ENCODE peak calls at places on chromosomes 4 and X, in nine cellular contexts. One of them, this sample, is unnamed.

GRCh38 chr4:98781641-98782348 is 123.4 kb upstream of the TSPAN5 start:
- DNase-seq in pancreas: no peak
- DNase-seq in fibroblast of pulmonary artery: no peak
- DNase-seq in ovary: no peak
- DNase-seq in brain microvascular endothelial cell: no peak
- DNase-seq in BJ: no peak
- DNase-seq in AG09309: no peak
- DNase-seq in effector memory CD4-positive, alpha-beta T cell: no peak
- DNase-seq in neuronal stem cell: no peak
- DNase-seq in this sample: no peak

GRCh38 chr4:148813289-148813688 is 371.1 kb upstream of the NR3C2 start:
- DNase-seq in pancreas: no peak
- DNase-seq in fibroblast of pulmonary artery: no peak
- DNase-seq in ovary: no peak
- DNase-seq in brain microvascular endothelial cell: no peak
- DNase-seq in BJ: no peak
- DNase-seq in AG09309: no peak
- DNase-seq in effector memory CD4-positive, alpha-beta T cell: no peak
- DNase-seq in neuronal stem cell: no peak
- DNase-seq in this sample: no peak

GRCh38 chrX:10579018-10579752 is 41.2 kb downstream of the MID1 start:
- DNase-seq in pancreas: no peak
- DNase-seq in fibroblast of pulmonary artery: peak
- DNase-seq in ovary: no peak
- DNase-seq in brain microvascular endothelial cell: peak
- DNase-seq in BJ: no peak
- DNase-seq in AG09309: no peak
- DNase-seq in effector memory CD4-positive, alpha-beta T cell: no peak
- DNase-seq in neuronal stem cell: no peak
- DNase-seq in this sample: no peak

GRCh38 chrX:14508025-14508690 is 21.2 kb upstream of the GLRA2 start:
- DNase-seq in pancreas: no peak
- DNase-seq in fibroblast of pulmonary artery: no peak
- DNase-seq in ovary: no peak
- DNase-seq in brain microvascular endothelial cell: no peak
- DNase-seq in BJ: no peak
- DNase-seq in AG09309: no peak
- DNase-seq in effector memory CD4-positive, alpha-beta T cell: no peak
- DNase-seq in neuronal stem cell: no peak
- DNase-seq in this sample: no peak

GRCh38 chr4:139918994-139919393 is 235.0 kb downstream of the MAML3 start:
- DNase-seq in pancreas: no peak
- DNase-seq in fibroblast of pulmonary artery: no peak
- DNase-seq in ovary: no peak
- DNase-seq in brain microvascular endothelial cell: no peak
- DNase-seq in BJ: peak
- DNase-seq in AG09309: no peak
- DNase-seq in effector memory CD4-positive, alpha-beta T cell: no peak
- DNase-seq in neuronal stem cell: no peak
- DNase-seq in this sample: no peak

GRCh38 chr4:16498978-16499377 is 272.7 kb upstream of the TAPT1 start:
- DNase-seq in pancreas: no peak
- DNase-seq in fibroblast of pulmonary artery: no peak
- DNase-seq in ovary: no peak
- DNase-seq in brain microvascular endothelial cell: no peak
- DNase-seq in BJ: no peak
- DNase-seq in AG09309: no peak
- DNase-seq in effector memory CD4-positive, alpha-beta T cell: no peak
- DNase-seq in neuronal stem cell: no peak
- DNase-seq in this sample: no peak

GRCh38 chr4:155593793-155594192 is 72.9 kb upstream of the GUCY1A1 start:
- DNase-seq in pancreas: no peak
- DNase-seq in fibroblast of pulmonary artery: no peak
- DNase-seq in ovary: no peak
- DNase-seq in brain microvascular endothelial cell: no peak
- DNase-seq in BJ: no peak
- DNase-seq in AG09309: no peak
- DNase-seq in effector memory CD4-positive, alpha-beta T cell: no peak
- DNase-seq in neuronal stem cell: no peak
- DNase-seq in this sample: no peak

GRCh38 chrX:93791304-93791703 is 117.3 kb downstream of the FAM133A start:
- DNase-seq in pancreas: no peak
- DNase-seq in fibroblast of pulmonary artery: no peak
- DNase-seq in ovary: no peak
- DNase-seq in brain microvascular endothelial cell: no peak
- DNase-seq in BJ: no peak
- DNase-seq in AG09309: no peak
- DNase-seq in effector memory CD4-positive, alpha-beta T cell: no peak
- DNase-seq in neuronal stem cell: no peak
- DNase-seq in this sample: no peak

GRCh38 chr4:185534850-185535761 is at the start of gene PDLIM3:
- DNase-seq in pancreas: peak
- DNase-seq in fibroblast of pulmonary artery: peak
- DNase-seq in ovary: peak
- DNase-seq in brain microvascular endothelial cell: peak
- DNase-seq in BJ: no peak
- DNase-seq in AG09309: no peak
- DNase-seq in effector memory CD4-positive, alpha-beta T cell: no peak
- DNase-seq in neuronal stem cell: peak
- DNase-seq in this sample: peak

GRCh38 chr4:184506527-184507121 is 32.3 kb upstream of the IRF2 start:
- DNase-seq in pancreas: no peak
- DNase-seq in fibroblast of pulmonary artery: no peak
- DNase-seq in ovary: no peak
- DNase-seq in brain microvascular endothelial cell: no peak
- DNase-seq in BJ: no peak
- DNase-seq in AG09309: no peak
- DNase-seq in effector memory CD4-positive, alpha-beta T cell: no peak
- DNase-seq in neuronal stem cell: no peak
- DNase-seq in this sample: peak

GRCh38 chr4:95439896-95440295 is 108.9 kb downstream of the UNC5C start:
- DNase-seq in pancreas: no peak
- DNase-seq in fibroblast of pulmonary artery: no peak
- DNase-seq in ovary: no peak
- DNase-seq in brain microvascular endothelial cell: no peak
- DNase-seq in BJ: no peak
- DNase-seq in AG09309: no peak
- DNase-seq in effector memory CD4-positive, alpha-beta T cell: no peak
- DNase-seq in neuronal stem cell: no peak
- DNase-seq in this sample: no peak

GRCh38 chrX:115260330-115260729 is 26.4 kb upstream of the LRCH2 start:
- DNase-seq in pancreas: no peak
- DNase-seq in fibroblast of pulmonary artery: no peak
- DNase-seq in ovary: no peak
- DNase-seq in brain microvascular endothelial cell: no peak
- DNase-seq in BJ: no peak
- DNase-seq in AG09309: no peak
- DNase-seq in effector memory CD4-positive, alpha-beta T cell: no peak
- DNase-seq in neuronal stem cell: no peak
- DNase-seq in this sample: no peak

GRCh38 chr4:74675673-74676279 is 118.5 kb downstream of the BTC start:
- DNase-seq in pancreas: no peak
- DNase-seq in fibroblast of pulmonary artery: peak
- DNase-seq in ovary: no peak
- DNase-seq in brain microvascular endothelial cell: peak
- DNase-seq in BJ: no peak
- DNase-seq in AG09309: peak
- DNase-seq in effector memory CD4-positive, alpha-beta T cell: no peak
- DNase-seq in neuronal stem cell: no peak
- DNase-seq in this sample: peak

GRCh38 chr4:56910172-56910967 is 2.7 kb downstream of the REST start:
- DNase-seq in pancreas: no peak
- DNase-seq in fibroblast of pulmonary artery: no peak
- DNase-seq in ovary: no peak
- DNase-seq in brain microvascular endothelial cell: no peak
- DNase-seq in BJ: no peak
- DNase-seq in AG09309: no peak
- DNase-seq in effector memory CD4-positive, alpha-beta T cell: no peak
- DNase-seq in neuronal stem cell: no peak
- DNase-seq in this sample: no peak
- H3K4me3 ChIP-seq in pancreas: no peak
- H3K4me3 ChIP-seq in fibroblast of pulmonary artery: peak
- H3K4me3 ChIP-seq in ovary: no peak
- H3K4me3 ChIP-seq in brain microvascular endothelial cell: peak
- H3K4me3 ChIP-seq in BJ: peak
- H3K4me3 ChIP-seq in AG09309: peak
- H3K4me3 ChIP-seq in effector memory CD4-positive, alpha-beta T cell: peak
- H3K4me3 ChIP-seq in neuronal stem cell: peak
- H3K4me3 ChIP-seq in this sample: no peak

GRCh38 chr4:151324124-151324448 is 1.3 kb downstream of the SH3D19 start:
- DNase-seq in pancreas: no peak
- DNase-seq in fibroblast of pulmonary artery: no peak
- DNase-seq in ovary: no peak
- DNase-seq in brain microvascular endothelial cell: no peak
- DNase-seq in BJ: no peak
- DNase-seq in AG09309: no peak
- DNase-seq in effector memory CD4-positive, alpha-beta T cell: no peak
- DNase-seq in neuronal stem cell: no peak
- DNase-seq in this sample: no peak

GRCh38 chr4:151325320-151326246 is at the start of gene SH3D19:
- DNase-seq in pancreas: peak
- DNase-seq in fibroblast of pulmonary artery: peak
- DNase-seq in ovary: peak
- DNase-seq in brain microvascular endothelial cell: peak
- DNase-seq in BJ: peak
- DNase-seq in AG09309: no peak
- DNase-seq in effector memory CD4-positive, alpha-beta T cell: no peak
- DNase-seq in neuronal stem cell: peak
- DNase-seq in this sample: peak

GRCh38 chr4:151321586-151321985 is 3.8 kb downstream of the SH3D19 start:
- DNase-seq in pancreas: no peak
- DNase-seq in fibroblast of pulmonary artery: no peak
- DNase-seq in ovary: no peak
- DNase-seq in brain microvascular endothelial cell: no peak
- DNase-seq in BJ: no peak
- DNase-seq in AG09309: no peak
- DNase-seq in effector memory CD4-positive, alpha-beta T cell: no peak
- DNase-seq in neuronal stem cell: no peak
- DNase-seq in this sample: no peak

GRCh38 chr4:151324449-151325319 is 721 bp downstream of the SH3D19 start:
- DNase-seq in pancreas: peak
- DNase-seq in fibroblast of pulmonary artery: peak
- DNase-seq in ovary: peak
- DNase-seq in brain microvascular endothelial cell: peak
- DNase-seq in BJ: no peak
- DNase-seq in AG09309: no peak
- DNase-seq in effector memory CD4-positive, alpha-beta T cell: no peak
- DNase-seq in neuronal stem cell: peak
- DNase-seq in this sample: peak

GRCh38 chr4:151322565-151322964 is 2.8 kb downstream of the SH3D19 start:
- DNase-seq in pancreas: no peak
- DNase-seq in fibroblast of pulmonary artery: no peak
- DNase-seq in ovary: no peak
- DNase-seq in brain microvascular endothelial cell: no peak
- DNase-seq in BJ: peak
- DNase-seq in AG09309: no peak
- DNase-seq in effector memory CD4-positive, alpha-beta T cell: no peak
- DNase-seq in neuronal stem cell: no peak
- DNase-seq in this sample: no peak
- H3K4me3 ChIP-seq in pancreas: no peak
- H3K4me3 ChIP-seq in fibroblast of pulmonary artery: no peak
- H3K4me3 ChIP-seq in ovary: peak
- H3K4me3 ChIP-seq in brain microvascular endothelial cell: no peak
- H3K4me3 ChIP-seq in BJ: no peak
- H3K4me3 ChIP-seq in AG09309: no peak
- H3K4me3 ChIP-seq in effector memory CD4-positive, alpha-beta T cell: no peak
- H3K4me3 ChIP-seq in neuronal stem cell: peak
- H3K4me3 ChIP-seq in this sample: no peak

GRCh38 chr4:8835521-8836365 is 35.9 kb downstream of the HMX1 start:
- DNase-seq in pancreas: no peak
- DNase-seq in fibroblast of pulmonary artery: no peak
- DNase-seq in ovary: no peak
- DNase-seq in brain microvascular endothelial cell: no peak
- DNase-seq in BJ: no peak
- DNase-seq in AG09309: no peak
- DNase-seq in effector memory CD4-positive, alpha-beta T cell: no peak
- DNase-seq in neuronal stem cell: no peak
- DNase-seq in this sample: peak

GRCh38 chr4:8836664-8837171 is 34.9 kb downstream of the HMX1 start:
- DNase-seq in pancreas: no peak
- DNase-seq in fibroblast of pulmonary artery: no peak
- DNase-seq in ovary: peak
- DNase-seq in brain microvascular endothelial cell: no peak
- DNase-seq in BJ: no peak
- DNase-seq in AG09309: no peak
- DNase-seq in effector memory CD4-positive, alpha-beta T cell: no peak
- DNase-seq in neuronal stem cell: no peak
- DNase-seq in this sample: peak

GRCh38 chr4:8837181-8837811 is 34.3 kb downstream of the HMX1 start:
- DNase-seq in pancreas: no peak
- DNase-seq in fibroblast of pulmonary artery: no peak
- DNase-seq in ovary: peak
- DNase-seq in brain microvascular endothelial cell: no peak
- DNase-seq in BJ: no peak
- DNase-seq in AG09309: no peak
- DNase-seq in effector memory CD4-positive, alpha-beta T cell: no peak
- DNase-seq in neuronal stem cell: peak
- DNase-seq in this sample: peak

GRCh38 chr4:8832130-8832930 is 39.3 kb downstream of the HMX1 start:
- DNase-seq in pancreas: no peak
- DNase-seq in fibroblast of pulmonary artery: peak
- DNase-seq in ovary: no peak
- DNase-seq in brain microvascular endothelial cell: no peak
- DNase-seq in BJ: no peak
- DNase-seq in AG09309: no peak
- DNase-seq in effector memory CD4-positive, alpha-beta T cell: no peak
- DNase-seq in neuronal stem cell: no peak
- DNase-seq in this sample: peak

DNA sequence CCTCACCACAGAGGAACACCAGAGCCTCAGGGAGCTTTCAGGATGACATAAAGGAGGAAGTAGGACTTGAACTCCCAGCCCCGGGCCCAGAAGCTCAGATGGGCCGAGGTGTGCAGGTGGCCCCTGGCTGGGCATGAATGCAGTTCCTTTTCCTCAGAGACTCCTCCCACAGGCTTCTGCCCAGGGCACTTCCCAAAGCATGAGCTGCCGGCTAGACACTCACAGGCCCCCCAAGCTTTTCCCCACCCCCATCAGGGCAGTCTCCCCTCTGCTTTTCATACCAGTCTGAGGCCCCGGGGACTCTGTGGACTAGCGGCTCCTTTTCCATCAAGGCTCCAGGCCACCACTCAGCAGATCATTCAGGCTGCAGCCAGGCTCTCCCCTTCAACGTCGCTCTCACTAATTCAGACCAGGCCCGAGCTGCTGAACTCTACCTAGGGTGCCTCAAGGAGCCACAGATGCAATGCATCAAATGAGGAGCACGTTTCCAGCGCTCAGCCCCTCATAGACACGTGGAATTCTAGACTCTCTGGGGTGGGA is 36.9 kb downstream of the HMX1 start:
- DNase-seq in pancreas: no peak
- DNase-seq in fibroblast of pulmonary artery: no peak
- DNase-seq in ovary: no peak
- DNase-seq in brain microvascular endothelial cell: no peak
- DNase-seq in BJ: no peak
- DNase-seq in AG09309: no peak
- DNase-seq in effector memory CD4-positive, alpha-beta T cell: no peak
- DNase-seq in neuronal stem cell: no peak
- DNase-seq in this sample: peak
- H3K4me3 ChIP-seq in pancreas: no peak
- H3K4me3 ChIP-seq in fibroblast of pulmonary artery: no peak
- H3K4me3 ChIP-seq in ovary: no peak
- H3K4me3 ChIP-seq in brain microvascular endothelial cell: no peak
- H3K4me3 ChIP-seq in BJ: no peak
- H3K4me3 ChIP-seq in AG09309: no peak
- H3K4me3 ChIP-seq in effector memory CD4-positive, alpha-beta T cell: no peak
- H3K4me3 ChIP-seq in neuronal stem cell: no peak
- H3K4me3 ChIP-seq in this sample: no peak

GRCh38 chr4:6557185-6557584 is 17.8 kb upstream of the MAN2B2 start:
- DNase-seq in pancreas: no peak
- DNase-seq in fibroblast of pulmonary artery: no peak
- DNase-seq in ovary: no peak
- DNase-seq in brain microvascular endothelial cell: no peak
- DNase-seq in BJ: no peak
- DNase-seq in AG09309: no peak
- DNase-seq in effector memory CD4-positive, alpha-beta T cell: no peak
- DNase-seq in neuronal stem cell: no peak
- DNase-seq in this sample: no peak
- H3K4me3 ChIP-seq in pancreas: no peak
- H3K4me3 ChIP-seq in fibroblast of pulmonary artery: no peak
- H3K4me3 ChIP-seq in ovary: no peak
- H3K4me3 ChIP-seq in brain microvascular endothelial cell: no peak
- H3K4me3 ChIP-seq in BJ: no peak
- H3K4me3 ChIP-seq in AG09309: no peak
- H3K4me3 ChIP-seq in effector memory CD4-positive, alpha-beta T cell: no peak
- H3K4me3 ChIP-seq in neuronal stem cell: no peak
- H3K4me3 ChIP-seq in this sample: no peak

This sample was measured in WERI-Rb-1.